ENCODE peak calls at places on chromosome 1, in eight cellular contexts. X is left cardiac atrium, J is GDM1, Z is tibial artery, L is epithelial cell of esophagus, A is WERI-Rb-1, Y is right lobe of liver, D is left colon. I is an unnamed sample.

GRCh38 chr1:44314401-44314800 is 40.7 kb downstream of the ERI3 start:
- DNase-seq in X (no peak), J (no peak), Z (no peak), L (no peak), A (no peak), Y (no peak), D (no peak), I (no peak)

GRCh38 chr1:54249798-54250497 is 50.0 kb downstream of the MRPL37 start:
- DNase-seq in X (no peak), J (no peak), Z (peak; percentile 64), L (peak; percentile 32), A (no peak), Y (no peak), D (no peak), I (no peak)

GRCh38 chr1:108200627-108201106 is 524 bp upstream of the SLC25A24 start:
- DNase-seq in X (peak; percentile 24), J (no peak), Z (peak; percentile 47), L (peak; percentile 91), A (peak; percentile 82), Y (no peak), D (peak; percentile 54), I (peak; percentile 54)

GRCh38 chr1:116990612-116991151 is 10.9 kb upstream of the CD101 start:
- DNase-seq in X (peak; percentile 90), J (no peak), Z (peak; percentile 77), L (peak; percentile 86), A (no peak), Y (no peak), D (no peak), I (peak; percentile 66)

GRCh38 chr1:13725714-13726175 is 25.8 kb downstream of the PRDM2 start:
- DNase-seq in X (no peak), J (peak; percentile 11), Z (no peak), L (peak; percentile 67), A (peak; percentile 54), Y (no peak), D (no peak), I (no peak)

GRCh38 chr1:172414331-172414730 is 6.2 kb upstream of the C1orf105 start:
- DNase-seq in X (no peak), J (no peak), Z (no peak), L (peak; percentile 72), A (no peak), Y (no peak), D (no peak), I (no peak)

GRCh38 chr1:212699104-212699838 is 369 bp downstream of the BATF3 start:
- DNase-seq in X (peak; percentile 39), J (peak; percentile 23), Z (peak; percentile 33), L (peak; percentile 32), A (peak; percentile 60), Y (peak; percentile 51), D (peak; percentile 30), I (peak; percentile 50)

GRCh38 chr1:159177273-159177907 is 6.0 kb downstream of the CADM3 start:
- DNase-seq in X (no peak), J (peak; percentile 32), Z (no peak), L (peak; percentile 89), A (no peak), Y (peak; percentile 56), D (no peak), I (no peak)

GRCh38 chr1:15510611-15511405 is 13.2 kb downstream of the CASP9 start:
- DNase-seq in X (no peak), J (no peak), Z (no peak), L (no peak), A (no peak), Y (no peak), D (no peak), I (no peak)

GRCh38 chr1:26570287-26570686 is 40.7 kb downstream of the RPS6KA1 start:
- DNase-seq in X (no peak), J (no peak), Z (no peak), L (no peak), A (no peak), Y (no peak), D (no peak), I (no peak)

GRCh38 chr1:17046043-17046657 is 7.7 kb downstream of the SDHB start:
- DNase-seq in X (no peak), J (no peak), Z (no peak), L (peak; percentile 69), A (no peak), Y (no peak), D (no peak), I (no peak)

GRCh38 chr1:52751589-52752306 is 25.5 kb downstream of the ZYG11B start:
- DNase-seq in X (no peak), J (no peak), Z (no peak), L (no peak), A (no peak), Y (no peak), D (no peak), I (no peak)

GRCh38 chr1:27872059-27872801 is at the start of gene THEMIS2:
- DNase-seq in X (peak; percentile 76), J (peak; percentile 53), Z (no peak), L (peak; percentile 60), A (peak; percentile 48), Y (peak; percentile 74), D (peak; percentile 57), I (peak; percentile 96)

GRCh38 chr1:112877741-112878140 is 78.3 kb downstream of the SLC16A1 start:
- DNase-seq in X (no peak), J (no peak), Z (no peak), L (no peak), A (no peak), Y (no peak), D (no peak), I (no peak)

GRCh38 chr1:91795601-91796389 is 90.2 kb downstream of the TGFBR3 start:
- DNase-seq in X (no peak), J (no peak), Z (no peak), L (peak; percentile 32), A (no peak), Y (no peak), D (no peak), I (no peak)

GRCh38 chr1:16367968-16368910 is 1.2 kb downstream of the SZRD1 start:
- DNase-seq in X (no peak), J (no peak), Z (no peak), L (peak; percentile 16), A (no peak), Y (no peak), D (no peak), I (no peak)

GRCh38 chr1:151368000-151368744 is 4.3 kb downstream of the SELENBP1 start:
- DNase-seq in X (peak; percentile 46), J (no peak), Z (no peak), L (no peak), A (no peak), Y (peak; percentile 83), D (no peak), I (no peak)

I was measured in left lung.